ENCODE peak calls at places on chromosome 1, in seven cellular contexts. L, T, G, F, K, X and S are unnamed samples.

GRCh38 chr1:14817223-14818170 is 219.0 kb downstream of the KAZN start:
- DNase-seq in K (no peak), X (no peak), T (no peak), F (no peak), G (no peak), L (no peak), S (no peak)

GRCh38 chr1:217063065-217063908 is 340.1 kb upstream of the ESRRG start:
- DNase-seq in X (no peak), F (no peak), K (no peak), T (no peak), G (no peak), L (no peak), S (no peak)

GRCh38 chr1:150257624-150258274 is at the start of gene CA14:
- DNase-seq in L (no peak), T (no peak), F (no peak), K (peak), X (no peak), G (peak), S (no peak)

GRCh38 chr1:15436881-15437449 is 1.3 kb upstream of the CTRC start:
- DNase-seq in X (no peak), F (no peak), K (no peak), T (no peak), G (no peak), L (no peak), S (no peak)

GRCh38 chr1:3459940-3460652 is 5.6 kb downstream of the ARHGEF16 start:
- DNase-seq in T (no peak), X (no peak), K (no peak), L (no peak), F (no peak), G (no peak), S (no peak)

GRCh38 chr1:19338323-19338762 is 26.2 kb downstream of the SLC66A1 start:
- DNase-seq in G (peak), F (no peak), K (no peak), L (no peak), T (peak), X (no peak), S (no peak)

GRCh38 chr1:180229483-180230415 is at the start of gene LHX4:
- DNase-seq in T (no peak), L (no peak), K (peak), X (no peak), G (peak), F (no peak), S (peak)

GRCh38 chr1:238257018-238257417 is 366.3 kb upstream of the ZP4 start:
- DNase-seq in X (no peak), G (no peak), T (no peak), F (no peak), L (no peak), K (no peak), S (no peak)

GRCh38 chr1:48610628-48611542 is 138.9 kb upstream of the SPATA6 start:
- DNase-seq in K (no peak), T (no peak), L (no peak), F (no peak), X (no peak), G (no peak), S (no peak)

GRCh38 chr1:157697781-157698569 is 2.6 kb downstream of the FCRL3 start:
- DNase-seq in T (no peak), K (no peak), L (no peak), X (no peak), G (peak), F (no peak), S (no peak)

GRCh38 chr1:5312870-5313269 is 658.5 kb downstream of the AJAP1 start:
- DNase-seq in K (no peak), L (no peak), G (no peak), T (no peak), F (no peak), X (no peak), S (no peak)

GRCh38 chr1:17183388-17184160 is 21.4 kb upstream of the PADI1 start:
- DNase-seq in T (no peak), G (no peak), K (no peak), F (no peak), L (peak), X (no peak), S (no peak)

GRCh38 chr1:7335224-7335879 is 435.7 kb upstream of the VAMP3 start:
- DNase-seq in F (peak), X (peak), K (no peak), T (no peak), L (no peak), G (no peak), S (no peak)

GRCh38 chr1:116232989-116233514 is 121.9 kb downstream of the MAB21L3 start:
- DNase-seq in X (no peak), K (no peak), L (no peak), G (no peak), T (no peak), F (no peak), S (no peak)

GRCh38 chr1:1355376-1355775 is 3.0 kb downstream of the MXRA8 start:
- DNase-seq in F (no peak), L (no peak), X (no peak), G (no peak), K (no peak), T (no peak), S (no peak)

GRCh38 chr1:62691062-62691844 is 3.1 kb upstream of the DOCK7 start:
- DNase-seq in F (no peak), K (no peak), L (no peak), T (no peak), G (no peak), X (no peak), S (no peak)

GRCh38 chr1:114227059-114227458 is 73.4 kb upstream of the SYT6 start:
- DNase-seq in G (no peak), T (no peak), X (no peak), L (no peak), F (no peak), K (no peak), S (no peak)

GRCh38 chr1:193705473-193706074 is 519.2 kb upstream of the B3GALT2 start:
- DNase-seq in X (no peak), G (no peak), T (no peak), K (no peak), L (no peak), F (no peak), S (peak)

GRCh38 chr1:224458296-224458695 is 23.7 kb upstream of the WDR26 start:
- DNase-seq in K (peak), X (no peak), F (no peak), G (no peak), L (no peak), T (no peak), S (no peak)

GRCh38 chr1:63746129-63746864 is 27.5 kb upstream of the ROR1 start:
- DNase-seq in F (no peak), K (no peak), T (no peak), X (peak), L (no peak), G (peak), S (no peak)

GRCh38 chr1:180156631-180157091 is 2.0 kb downstream of the QSOX1 start:
- DNase-seq in L (no peak), T (no peak), K (no peak), F (no peak), G (no peak), X (no peak), S (peak)

GRCh38 chr1:171966426-171967220 is 125.3 kb downstream of the DNM3 start:
- DNase-seq in T (no peak), F (no peak), X (no peak), K (no peak), G (peak), L (no peak), S (no peak)

GRCh38 chr1:35264861-35265260 is 3.6 kb upstream of the ZMYM4 start:
- DNase-seq in G (peak), X (peak), F (no peak), T (no peak), K (peak), L (no peak), S (no peak)